ENCODE peak calls at places on chromosome X, in nine cellular contexts. Z is AG09309; D is GM06990; A is sciatic nerve; U is stimulated activated naive CD4-positive, alpha-beta T cell; K is GM23248; V is IMR-90; L is heart left ventricle; R is RCC 7860. E is an unnamed sample.

GRCh38 chrX:10310502-10310901 is 153.7 kb downstream of the CLCN4 start:
- DNase-seq in Z (no peak), D (no peak), A (no peak), U (no peak), K (no peak), V (no peak), L (no peak), R (peak; percentile 10), E (no peak)

GRCh38 chrX:65866146-65866545 is 173.7 kb downstream of the VSIG4 start:
- DNase-seq in Z (no peak), D (peak; percentile 22), A (no peak), U (no peak), K (no peak), V (no peak), L (no peak), R (no peak), E (no peak)

GRCh38 chrX:42694260-42694815 is 83.6 kb downstream of the PPP1R2C start:
- DNase-seq in Z (no peak), D (no peak), A (no peak), U (no peak), K (no peak), V (no peak), L (no peak), R (peak; percentile 31), E (no peak)

GRCh38 chrX:40304115-40304514 is 206.4 kb upstream of the BCOR start:
- DNase-seq in Z (no peak), D (no peak), A (no peak), U (no peak), K (no peak), V (no peak), L (no peak), R (no peak), E (no peak)

GRCh38 chrX:1546601-1547275 is 9.8 kb upstream of the P2RY8 start:
- DNase-seq in Z (no peak), D (no peak), A (no peak), U (no peak), K (no peak), V (no peak), L (peak; percentile 35), R (no peak), E (no peak)

GRCh38 chrX:13487731-13488505 is 81.5 kb upstream of the EGFL6 start:
- DNase-seq in Z (peak; percentile 87), D (peak; percentile 54), A (no peak), U (peak; percentile 60), K (peak; percentile 73), V (peak; percentile 88), L (peak; percentile 30), R (peak; percentile 71), E (peak; percentile 80)

GRCh38 chrX:122913134-122913533 is 270.9 kb upstream of the GRIA3 start:
- DNase-seq in Z (no peak), D (no peak), A (no peak), U (no peak), K (no peak), V (no peak), L (no peak), R (no peak), E (no peak)

GRCh38 chrX:49209434-49210251 is 9.7 kb upstream of the SYP start:
- DNase-seq in Z (no peak), D (no peak), A (no peak), U (no peak), K (no peak), V (no peak), L (no peak), R (no peak), E (no peak)

GRCh38 chrX:35461164-35461563 is 337.0 kb upstream of the MAGEB16 start:
- DNase-seq in Z (no peak), D (no peak), A (no peak), U (no peak), K (no peak), V (no peak), L (no peak), R (no peak), E (no peak)

GRCh38 chrX:148204195-148204594 is 223.1 kb downstream of the FMR1NB start:
- DNase-seq in Z (no peak), D (no peak), A (no peak), U (no peak), K (no peak), V (no peak), L (no peak), R (no peak), E (no peak)

GRCh38 chrX:135396109-135396508 is 25.6 kb upstream of the SMIM10L2A start:
- DNase-seq in Z (no peak), D (no peak), A (no peak), U (no peak), K (peak; percentile 16), V (peak; percentile 3), L (no peak), R (peak; percentile 5), E (no peak)

GRCh38 chrX:40266490-40267333 is 169.0 kb upstream of the BCOR start:
- DNase-seq in Z (no peak), D (peak; percentile 59), A (peak; percentile 82), U (peak; percentile 39), K (peak; percentile 82), V (peak; percentile 56), L (peak; percentile 71), R (peak; percentile 19), E (no peak)

E was measured in AG04449.